ENCODE peak calls at places on chromosomes 16 and 17, in seven cellular contexts. Z, Q, N, P, B, V and Y are unnamed samples.

GRCh38 chr17:7560172-7561027 is 1.3 kb upstream of the SENP3 start:
- DNase-seq in B (peak; percentile 70), Q (peak; percentile 65), P (no peak), N (peak; percentile 68), V (peak; percentile 89), Z (peak; percentile 76), Y (peak; percentile 59)

GRCh38 chr17:29615492-29616299 is 7.0 kb downstream of the CORO6 start:
- DNase-seq in Q (peak; percentile 80), Z (no peak), V (peak; percentile 94), B (peak; percentile 61), P (peak; percentile 83), N (peak; percentile 92), Y (peak; percentile 85)

GRCh38 chr17:30429155-30429554 is 48.1 kb upstream of the GOSR1 start:
- DNase-seq in N (peak; percentile 32), P (no peak), Z (no peak), V (no peak), Q (peak; percentile 64), B (no peak), Y (peak; percentile 27)

GRCh38 chr16:24208710-24209109 is 47.4 kb upstream of the CACNG3 start:
- DNase-seq in Q (no peak), N (no peak), P (no peak), B (no peak), V (no peak), Z (no peak), Y (no peak)

GRCh38 chr17:691423-691822 is 23.2 kb downstream of the VPS53 start:
- DNase-seq in P (no peak), Z (no peak), B (peak; percentile 93), V (no peak), Q (peak; percentile 65), N (no peak), Y (peak; percentile 52)

GRCh38 chr16:7332611-7333010 is at the start of gene RBFOX1:
- DNase-seq in N (no peak), V (no peak), B (no peak), P (no peak), Z (no peak), Q (no peak), Y (no peak)

GRCh38 chr16:85335584-85336492 is 223.6 kb upstream of the CIBAR2 start:
- DNase-seq in Q (peak; percentile 50), B (no peak), Z (peak; percentile 9), P (no peak), N (peak; percentile 43), V (peak; percentile 76), Y (peak; percentile 27)

GRCh38 chr17:44473367-44473766 is 29.8 kb downstream of the GPATCH8 start:
- DNase-seq in B (no peak), Z (no peak), N (no peak), P (no peak), Q (peak; percentile 6), V (no peak), Y (no peak)

GRCh38 chr16:15445450-15445849 is 11.1 kb downstream of the BMERB1 start:
- DNase-seq in B (no peak), N (no peak), Q (no peak), P (no peak), Z (no peak), V (no peak), Y (no peak)

GRCh38 chr17:17837966-17838962 is 1.5 kb upstream of the SREBF1 start:
- DNase-seq in N (peak; percentile 65), B (peak; percentile 76), P (no peak), Z (peak; percentile 28), V (peak; percentile 66), Q (peak; percentile 71), Y (peak; percentile 44)

GRCh38 chr17:76014100-76014924 is 12.8 kb downstream of the EVPL start:
- DNase-seq in P (no peak), N (peak; percentile 79), B (peak; percentile 61), Q (peak; percentile 63), Z (peak; percentile 65), V (peak; percentile 92), Y (peak; percentile 62)

GRCh38 chr17:74920679-74921044 is 2.4 kb downstream of the USH1G start:
- DNase-seq in B (peak; percentile 13), V (peak; percentile 14), Z (no peak), P (no peak), Q (no peak), N (no peak), Y (no peak)

GRCh38 chr16:59385953-59386352 is 651.8 kb upstream of the GOT2 start:
- DNase-seq in Q (peak; percentile 82), Z (no peak), V (no peak), P (no peak), N (peak; percentile 31), B (peak; percentile 12), Y (peak; percentile 89)

GRCh38 chr17:8791910-8792270 is 7.3 kb downstream of the MFSD6L start:
- DNase-seq in B (peak; percentile 82), P (no peak), Q (peak; percentile 90), N (peak; percentile 41), V (no peak), Z (no peak), Y (peak; percentile 52)

GRCh38 chr16:85221081-85221809 is 109.0 kb upstream of the CIBAR2 start:
- DNase-seq in P (no peak), V (no peak), B (no peak), Q (no peak), Z (no peak), N (no peak), Y (peak; percentile 37)

GRCh38 chr17:51833045-51833444 is 325.5 kb downstream of the CA10 start:
- DNase-seq in Z (no peak), N (no peak), Q (no peak), V (no peak), B (no peak), P (no peak), Y (no peak)

GRCh38 chr17:43732961-43733360 is 25.6 kb downstream of the SOST start:
- DNase-seq in N (peak; percentile 64), Z (no peak), V (no peak), B (peak; percentile 82), Q (peak; percentile 71), P (no peak), Y (peak; percentile 52)

GRCh38 chr17:22161376-22161775 is 469.1 kb downstream of the KCNJ18 start:
- DNase-seq in B (no peak), Q (no peak), P (no peak), Z (no peak), V (no peak), N (no peak), Y (no peak)

GRCh38 chr17:76266244-76266938 is 1.2 kb downstream of the UBALD2 start:
- DNase-seq in B (no peak), Q (peak; percentile 37), P (no peak), V (peak; percentile 57), N (peak; percentile 56), Z (no peak), Y (peak; percentile 35)

GRCh38 chr17:45284176-45285140 is 22.6 kb upstream of the SPATA32 start:
- DNase-seq in Q (no peak), V (no peak), P (no peak), Z (no peak), B (peak; percentile 93), N (no peak), Y (no peak)

GRCh38 chr17:14299261-14300093 is 1.4 kb upstream of the HS3ST3B1 start:
- DNase-seq in B (no peak), V (peak; percentile 61), Z (no peak), Q (peak; percentile 61), P (no peak), N (peak; percentile 75), Y (peak; percentile 66)

GRCh38 chr16:81625544-81626152 is 153.4 kb upstream of the PLCG2 start:
- DNase-seq in P (no peak), Z (no peak), Q (peak; percentile 29), N (no peak), V (no peak), B (peak; percentile 91), Y (peak; percentile 43)

GRCh38 chr17:59848385-59848668 is 44.4 kb downstream of the TUBD1 start:
- DNase-seq in P (no peak), N (no peak), Z (no peak), B (no peak), V (no peak), Q (no peak), Y (no peak)

GRCh38 chr17:35086931-35087573 is 23.5 kb upstream of the RFFL start:
- DNase-seq in B (peak; percentile 46), Z (peak; percentile 57), P (no peak), N (no peak), Q (no peak), V (peak; percentile 15), Y (no peak)
- H3K4me3 ChIP-seq in B (peak overlapping the region; percentile 59), Z (peak overlapping the region; percentile 58), P (peak overlapping the region; percentile 92), N (no peak overlapping the region), Q (no peak overlapping the region), V (no peak overlapping the region), Y (peak overlapping the region; percentile 81)

DNA sequence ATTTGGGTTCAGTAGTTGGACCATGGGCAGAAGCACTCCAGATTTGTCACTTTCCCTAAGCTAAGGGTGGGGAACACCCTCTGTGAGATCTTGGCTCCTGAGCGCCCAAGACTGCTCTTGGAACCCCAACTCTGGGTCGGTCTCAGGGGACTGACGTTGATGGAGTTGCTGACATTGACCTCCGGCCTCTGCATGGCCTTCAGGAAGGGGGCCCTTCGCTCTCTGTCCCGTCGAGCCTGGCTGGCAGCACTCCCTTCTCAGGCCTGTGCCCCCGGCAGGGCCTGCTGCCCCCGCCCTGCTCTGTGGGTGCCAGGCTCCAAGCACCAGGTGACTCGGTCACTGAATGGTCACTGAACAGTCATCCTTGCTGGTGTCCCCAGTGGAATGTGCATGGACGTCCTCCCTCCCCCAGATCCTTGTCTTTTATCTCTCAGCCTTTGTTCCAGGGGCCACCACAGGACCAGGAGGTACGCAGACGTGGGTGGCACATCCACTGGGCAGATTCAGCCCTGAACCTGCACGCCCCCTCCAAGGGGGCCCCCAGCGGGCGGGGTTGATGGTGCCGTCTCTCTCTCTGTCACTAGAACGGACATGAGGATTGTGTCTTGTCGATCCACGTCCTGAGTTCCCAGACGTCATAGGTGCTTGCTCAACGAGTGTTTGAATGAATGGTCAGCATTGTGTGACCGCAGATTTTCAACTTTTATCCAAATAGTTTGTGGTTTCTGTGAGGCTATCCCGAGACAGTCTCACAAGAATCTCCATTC is 314.5 kb downstream of the SEC14L1 start:
- DNase-seq in V (no peak), Z (no peak), Q (peak; percentile 95), B (peak; percentile 93), P (no peak), N (peak; percentile 98), Y (peak; percentile 93)
- H3K4me3 ChIP-seq in V (no peak overlapping the region), Z (no peak overlapping the region), Q (no peak overlapping the region), B (no peak overlapping the region), P (no peak overlapping the region), N (no peak overlapping the region), Y (no peak overlapping the region)

GRCh38 chr17:82035956-82036633 is 1.4 kb downstream of the DCXR start:
- DNase-seq in Z (no peak), P (no peak), B (no peak), V (no peak), N (no peak), Q (no peak), Y (no peak)
- H3K4me3 ChIP-seq in Z (peak overlapping the region; percentile 84), P (peak overlapping the region; percentile 92), B (peak overlapping the region; percentile 68), V (no peak overlapping the region), N (peak overlapping the region; percentile 58), Q (no peak overlapping the region), Y (peak overlapping the region; percentile 68)

GRCh38 chr17:48645639-48646182 is 19.6 kb upstream of the HOXB9 start:
- DNase-seq in Z (no peak), V (no peak), N (no peak), Q (no peak), P (no peak), B (no peak), Y (no peak)

GRCh38 chr17:48649741-48650140 is 23.6 kb upstream of the HOXB9 start:
- DNase-seq in Q (no peak), N (no peak), P (no peak), B (no peak), V (no peak), Z (no peak), Y (no peak)

GRCh38 chr17:48646183-48647102 is 20.3 kb upstream of the HOXB9 start:
- DNase-seq in B (no peak), V (no peak), P (no peak), N (no peak), Q (no peak), Z (no peak), Y (peak; percentile 39)

GRCh38 chr17:48647103-48647963 is 21.2 kb upstream of the HOXB9 start:
- DNase-seq in N (no peak), Z (no peak), Q (no peak), V (no peak), B (no peak), P (no peak), Y (peak; percentile 30)

GRCh38 chr17:48647964-48648245 is 21.7 kb upstream of the HOXB9 start:
- DNase-seq in B (no peak), Z (no peak), N (no peak), V (no peak), P (no peak), Q (no peak), Y (no peak)
- H3K4me3 ChIP-seq in B (no peak overlapping the region), Z (no peak overlapping the region), N (no peak overlapping the region), V (no peak overlapping the region), P (peak overlapping the region; percentile 68), Q (no peak overlapping the region), Y (no peak overlapping the region)